ENCODE peak calls at places on chromosomes 16 and 17, in five cellular contexts. W, L, B, C and N are unnamed samples.

GRCh38 chr16:30185683-30186421 is 2.5 kb downstream of the CORO1A start:
- DNase-seq in W (no peak), L (peak; percentile 23), B (no peak), C (peak; percentile 79), N (no peak)

GRCh38 chr16:89193021-89193575 is 7.2 kb downstream of the SLC22A31 start:
- DNase-seq in W (no peak), L (peak; percentile 42), B (peak; percentile 95), C (no peak), N (peak; percentile 29)

GRCh38 chr17:30095507-30096244 is 20.9 kb upstream of the NSRP1 start:
- DNase-seq in W (peak; percentile 28), L (no peak), B (peak; percentile 84), C (no peak), N (peak; percentile 41)

GRCh38 chr16:10521681-10522274 is 58.6 kb downstream of the EMP2 start:
- DNase-seq in W (peak; percentile 60), L (peak; percentile 63), B (peak; percentile 75), C (peak; percentile 84), N (peak; percentile 78)

GRCh38 chr17:42097691-42098661 is at the start of gene ZNF385C:
- DNase-seq in W (no peak), L (no peak), B (no peak), C (no peak), N (peak; percentile 54)

GRCh38 chr17:65660947-65661346 is 99.5 kb upstream of the AXIN2 start:
- DNase-seq in W (no peak), L (no peak), B (peak; percentile 62), C (no peak), N (no peak)

GRCh38 chr16:15460601-15461000 is 26.2 kb downstream of the BMERB1 start:
- DNase-seq in W (no peak), L (no peak), B (no peak), C (no peak), N (no peak)

GRCh38 chr16:57358527-57359095 is at the start of gene CCL22:
- DNase-seq in W (no peak), L (no peak), B (no peak), C (no peak), N (no peak)

GRCh38 chr16:29007865-29008593 is 23.2 kb downstream of the LAT start:
- DNase-seq in W (no peak), L (no peak), B (peak; percentile 77), C (no peak), N (no peak)

GRCh38 chr16:78727536-78727935 is 628.1 kb downstream of the WWOX start:
- DNase-seq in W (no peak), L (no peak), B (no peak), C (no peak), N (no peak)

GRCh38 chr16:17369441-17369951 is 101.3 kb downstream of the XYLT1 start:
- DNase-seq in W (no peak), L (peak; percentile 35), B (peak; percentile 18), C (peak; percentile 79), N (no peak)

GRCh38 chr16:24858219-24859041 is 12.7 kb downstream of the SLC5A11 start:
- DNase-seq in W (peak; percentile 75), L (no peak), B (peak; percentile 75), C (peak; percentile 68), N (peak; percentile 83)

GRCh38 chr16:81073560-81074330 is 3.3 kb downstream of the C16orf46 start:
- DNase-seq in W (no peak), L (no peak), B (no peak), C (no peak), N (no peak)

GRCh38 chr17:57406981-57407286 is 150.6 kb downstream of the MSI2 start:
- DNase-seq in W (no peak), L (no peak), B (no peak), C (no peak), N (no peak)

GRCh38 chr17:67605259-67605912 is 112.3 kb upstream of the NOL11 start:
- DNase-seq in W (no peak), L (peak; percentile 41), B (peak; percentile 78), C (peak; percentile 85), N (no peak)

GRCh38 chr16:69618721-69619120 is 53.0 kb downstream of the NFAT5 start:
- DNase-seq in W (no peak), L (no peak), B (no peak), C (no peak), N (no peak)

GRCh38 chr16:11101695-11102522 is 154.1 kb downstream of the SOCS1 start:
- DNase-seq in W (no peak), L (no peak), B (peak; percentile 87), C (no peak), N (no peak)

GRCh38 chr16:87345721-87346424 is 28.7 kb upstream of the C16orf95 start:
- DNase-seq in W (no peak), L (no peak), B (no peak), C (no peak), N (no peak)

GRCh38 chr17:40340880-40341807 is 23.4 kb downstream of the GJD3 start:
- DNase-seq in W (peak; percentile 60), L (peak; percentile 89), B (peak; percentile 82), C (peak; percentile 98), N (peak; percentile 100)

GRCh38 chr17:60443713-60444112 is 21.4 kb downstream of the CHCT1 start:
- DNase-seq in W (no peak), L (no peak), B (no peak), C (no peak), N (no peak)

DNA sequence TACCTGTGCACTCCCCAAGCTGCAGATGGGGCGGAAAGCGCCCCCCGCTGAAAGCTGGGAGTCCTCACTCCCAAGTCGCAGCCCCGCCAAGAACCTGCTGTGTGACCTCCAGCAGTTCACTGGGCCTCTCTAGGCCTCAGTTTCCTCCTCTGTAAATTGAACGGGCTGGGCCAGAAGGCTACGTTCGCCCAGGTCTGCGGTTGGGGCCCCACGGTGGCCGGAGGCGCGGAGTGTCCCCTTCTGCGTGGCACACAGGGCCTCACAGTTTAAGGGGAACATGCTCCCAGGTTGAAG is 628 bp downstream of the GALK1 start:
- DNase-seq in W (no peak), L (no peak), B (no peak), C (no peak), N (no peak)
- TF ChIP-seq CTCF in W (no peak), L (no peak), B (no peak), C (no peak), N (no peak)

GRCh38 chr16:21940570-21940969 is 12.6 kb upstream of the UQCRC2 start:
- DNase-seq in W (no peak), L (no peak), B (no peak), C (no peak), N (no peak)
- TF ChIP-seq CTCF in W (no peak), L (no peak), B (no peak), C (no peak), N (no peak)

GRCh38 chr16:49951568-49952195 is 73.3 kb upstream of the CNEP1R1 start:
- DNase-seq in W (no peak), L (no peak), B (no peak), C (no peak), N (no peak)
- TF ChIP-seq CTCF in W (no peak), L (no peak), B (no peak), C (no peak), N (no peak)

DNA sequence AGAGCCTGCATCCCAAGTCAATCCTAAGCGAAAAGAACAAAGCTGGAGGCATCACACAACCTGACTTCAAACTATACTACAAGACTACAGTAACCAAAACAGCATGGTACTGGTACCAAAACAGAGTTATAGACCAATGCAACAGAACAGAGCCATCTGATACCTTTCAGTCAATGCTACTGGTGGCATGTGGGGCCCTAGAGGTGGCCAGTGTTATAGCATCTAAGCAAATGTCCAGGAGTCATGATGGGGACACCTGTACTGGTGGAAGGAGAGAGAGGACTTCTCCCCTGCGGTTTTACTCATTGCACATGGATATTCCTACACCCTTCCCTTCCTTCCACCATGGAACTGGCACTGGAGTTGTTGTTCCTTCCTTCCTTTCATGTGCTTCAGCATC is 6.0 kb upstream of the ASIC2 start:
- DNase-seq in W (no peak), L (no peak), B (no peak), C (no peak), N (no peak)
- TF ChIP-seq CTCF in W (no peak), L (no peak), B (no peak), C (no peak), N (no peak)

GRCh38 chr17:55295411-55296170 is 30.8 kb downstream of the HLF start:
- DNase-seq in W (peak; percentile 57), L (peak; percentile 60), B (peak; percentile 65), C (peak; percentile 89), N (peak; percentile 66)
- TF ChIP-seq CTCF in W (peak; percentile 86), L (peak; percentile 77), B (peak; percentile 92), C (peak; percentile 68), N (peak; percentile 64)

GRCh38 chr17:36705651-36706436 is 104.5 kb downstream of the MRM1 start:
- DNase-seq in W (no peak), L (no peak), B (peak; percentile 44), C (peak; percentile 68), N (peak; percentile 90)

GRCh38 chr17:36707904-36708303 is 106.5 kb downstream of the MRM1 start:
- DNase-seq in W (no peak), L (no peak), B (no peak), C (no peak), N (no peak)

GRCh38 chr17:36703860-36704266 is 102.5 kb downstream of the MRM1 start:
- DNase-seq in W (peak; percentile 74), L (no peak), B (peak; percentile 55), C (no peak), N (peak; percentile 88)

DNA sequence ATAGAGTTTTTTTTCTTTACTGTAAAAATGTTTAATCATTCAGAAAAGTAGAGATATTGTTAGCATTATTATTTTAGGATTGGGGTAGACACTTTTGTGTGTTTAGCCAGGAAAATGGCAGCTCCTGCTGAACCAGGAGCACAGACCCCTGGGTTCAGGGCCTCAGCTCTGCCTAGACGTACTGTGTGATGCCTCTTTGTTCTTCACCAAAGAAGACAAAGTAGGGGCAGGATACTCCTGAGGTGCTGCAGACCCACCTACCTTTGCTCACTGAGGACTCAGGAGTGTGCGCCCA is 105.0 kb downstream of the MRM1 start:
- DNase-seq in W (no peak), L (no peak), B (no peak), C (no peak), N (no peak)
- TF ChIP-seq CTCF in W (no peak), L (no peak), B (no peak), C (no peak), N (no peak)